ENCODE peak calls at places on chromosomes 6 and 20, in seven cellular contexts. X is HCT116, U is H9, P is pancreas, A is IMR-90, O is lung, Q is cardiac muscle cell. K is an unnamed sample. For H3K27me3 and H3K4me1, the result is how much of the 10 kb centered on the place peaks cover.

GRCh38 chr20:53677447-53678314 is 84.0 kb upstream of the ZNF217 start:
- DNase-seq in X (no peak), U (peak), P (peak), A (peak), O (no peak), Q (peak), K (no peak)

GRCh38 chr20:32470025-32470861 is 112.1 kb downstream of the ASXL1 start:
- DNase-seq in X (peak), U (peak), P (peak), A (peak), O (peak), Q (peak), K (no peak)

GRCh38 chr6:146915671-146916127 is 288.5 kb upstream of the STXBP5 start:
- DNase-seq in X (no peak), U (no peak), P (no peak), A (peak), O (no peak), Q (no peak), K (no peak)

GRCh38 chr20:57211406-57211805 is 55.0 kb downstream of the BMP7 start:
- DNase-seq in X (no peak), U (no peak), P (no peak), A (no peak), O (no peak), Q (no peak), K (no peak)

GRCh38 chr6:130622142-130622541 is 205.1 kb upstream of the SMLR1 start:
- DNase-seq in X (no peak), U (no peak), P (no peak), A (peak), O (no peak), Q (no peak), K (no peak)

GRCh38 chr20:44247676-44248419 is 740 bp downstream of the GDAP1L1 start:
- DNase-seq in X (no peak), U (peak), P (no peak), A (peak), O (no peak), Q (peak), K (no peak)

GRCh38 chr20:37270586-37271420 is 9.2 kb upstream of the GHRH start:
- DNase-seq in X (no peak), U (no peak), P (no peak), A (peak), O (no peak), Q (no peak), K (no peak)

GRCh38 chr6:143656026-143656425 is 21.7 kb upstream of the PHACTR2 start:
- DNase-seq in X (no peak), U (no peak), P (no peak), A (no peak), O (no peak), Q (no peak), K (no peak)

GRCh38 chr6:5379647-5380242 is 118.4 kb downstream of the FARS2 start:
- DNase-seq in X (peak), U (peak), P (no peak), A (peak), O (no peak), Q (peak), K (no peak)

GRCh38 chr6:75204222-75204958 is 1.5 kb downstream of the COL12A1 start:
- DNase-seq in X (peak), U (peak), P (peak), A (peak), O (peak), Q (peak), K (peak)

GRCh38 chr6:41430875-41431274 is 95.5 kb downstream of the NCR2 start:
- DNase-seq in X (peak), U (no peak), P (no peak), A (peak), O (no peak), Q (no peak), K (no peak)

GRCh38 chr6:89976141-89977020 is 82.1 kb downstream of the GJA10 start:
- DNase-seq in X (no peak), U (no peak), P (no peak), A (no peak), O (no peak), Q (no peak), K (no peak)

GRCh38 chr6:52416629-52417151 is 3.5 kb upstream of the EFHC1 start:
- DNase-seq in X (peak), U (no peak), P (no peak), A (peak), O (peak), Q (peak), K (peak)

GRCh38 chr6:145756170-145756662 is 20.9 kb upstream of the EPM2A start:
- DNase-seq in X (no peak), U (no peak), P (no peak), A (peak), O (peak), Q (no peak), K (peak)

GRCh38 chr20:8272758-8273157 is 140.7 kb downstream of the PLCB1 start:
- DNase-seq in X (no peak), U (no peak), P (no peak), A (no peak), O (no peak), Q (no peak), K (no peak)

GRCh38 chr6:131890091-131890490 is 61.1 kb downstream of the CCN2 start:
- DNase-seq in X (no peak), U (no peak), P (no peak), A (no peak), O (no peak), Q (no peak), K (no peak)

GRCh38 chr20:642398-643174 is 10.4 kb downstream of the SRXN1 start:
- DNase-seq in X (no peak), U (peak), P (no peak), A (no peak), O (no peak), Q (no peak), K (no peak)
- TF ChIP-seq CTCF in X (no peak), U (no peak), P (no peak), A (no peak), O (no peak), Q (no peak), K (no peak)

GRCh38 chr20:61898405-61898804 is 167.3 kb downstream of the TAF4 start:
- DNase-seq in X (no peak), U (no peak), P (no peak), A (no peak), O (no peak), Q (no peak), K (no peak)
- H3K27me3 ChIP-seq in X (under half), U (under half), P (under half), A (under half), O (under half), Q (under half), K (under half)

GRCh38 chr6:112207131-112207530 is 47.2 kb downstream of the LAMA4 start:
- DNase-seq in X (no peak), U (no peak), P (no peak), A (no peak), O (no peak), Q (no peak), K (no peak)
- H3K4me1 ChIP-seq in X (under half), U (under half), P (under half), A (under half), O (under half), Q (under half), K (under half)

DNA sequence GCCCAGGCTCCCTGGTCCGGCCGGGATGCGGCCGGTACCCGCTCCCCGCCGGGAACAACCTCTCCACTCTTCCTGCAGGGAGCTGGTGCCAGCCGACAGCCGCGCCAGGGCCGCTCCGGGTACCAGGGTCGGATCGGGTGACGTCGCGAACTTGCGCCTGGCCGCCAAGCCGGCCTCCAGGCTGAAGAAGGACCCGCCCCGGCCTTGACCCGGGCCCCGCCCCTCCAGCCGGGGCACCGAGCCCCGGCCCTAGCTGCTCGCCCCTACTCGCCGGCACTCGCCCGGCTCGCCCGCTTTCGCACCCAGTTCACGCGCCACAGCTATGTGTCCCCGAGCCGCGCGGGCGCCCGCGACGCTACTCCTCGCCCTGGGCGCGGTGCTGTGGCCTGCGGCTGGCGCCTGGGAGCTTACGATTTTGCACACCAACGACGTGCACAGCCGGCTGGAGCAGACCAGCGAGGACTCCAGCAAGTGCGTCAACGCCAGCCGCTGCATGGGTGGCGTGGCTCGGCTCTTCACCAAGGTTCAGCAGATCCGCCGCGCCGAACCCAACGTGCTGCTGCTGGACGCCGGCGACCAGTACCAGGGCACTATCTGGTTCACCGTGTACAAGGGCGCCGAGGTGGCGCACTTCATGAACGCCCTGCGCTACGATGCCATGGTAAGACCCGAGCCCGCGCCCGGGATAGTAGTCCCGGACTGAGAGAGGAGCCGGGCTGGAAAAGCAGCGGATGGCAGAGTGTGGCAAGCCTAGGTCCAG is at the start of gene NT5E:
- DNase-seq in X (no peak), U (peak), P (peak), A (peak), O (peak), Q (peak), K (peak)
- TF ChIP-seq CTCF in X (no peak), U (no peak), P (no peak), A (no peak), O (no peak), Q (no peak), K (no peak)

GRCh38 chr20:23569570-23569969 is 1.3 kb upstream of the CST9L start:
- DNase-seq in X (no peak), U (no peak), P (no peak), A (no peak), O (no peak), Q (no peak), K (no peak)

GRCh38 chr20:23570178-23570577 is 1.9 kb upstream of the CST9L start:
- DNase-seq in X (no peak), U (no peak), P (no peak), A (no peak), O (no peak), Q (no peak), K (no peak)

DNA sequence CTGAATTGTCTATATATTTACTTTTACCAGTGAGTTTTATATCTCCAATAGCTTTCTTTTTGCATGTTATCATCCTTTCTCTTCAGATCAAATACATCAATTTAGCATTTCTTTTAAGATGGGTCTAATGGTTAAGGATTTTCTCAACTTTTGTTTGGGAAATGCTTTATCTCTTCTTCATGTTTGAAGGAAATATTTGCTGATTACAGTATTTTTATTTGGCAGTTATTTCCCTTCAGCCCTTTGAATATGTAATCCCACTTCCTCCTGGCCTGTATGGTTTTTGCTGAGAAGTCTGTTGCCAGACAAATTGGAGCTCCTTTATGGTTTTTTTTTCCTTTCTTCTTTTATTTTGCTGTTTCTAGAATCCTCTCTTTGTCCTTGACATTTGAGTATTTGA is 6.7 kb upstream of the CST9L start:
- DNase-seq in X (no peak), U (no peak), P (no peak), A (no peak), O (no peak), Q (no peak), K (no peak)
- H3K27me3 ChIP-seq in X (under half), U (under half), P (under half), A (under half), O (under half), Q (under half), K (under half)

GRCh38 chr6:159961523-159961922 is 7.4 kb upstream of the IGF2R start:
- DNase-seq in X (peak), U (no peak), P (no peak), A (peak), O (no peak), Q (no peak), K (no peak)

GRCh38 chr6:159959165-159959975 is 9.5 kb upstream of the IGF2R start:
- DNase-seq in X (no peak), U (no peak), P (no peak), A (no peak), O (no peak), Q (no peak), K (no peak)

GRCh38 chr6:159960485-159960884 is 8.4 kb upstream of the IGF2R start:
- DNase-seq in X (no peak), U (no peak), P (no peak), A (no peak), O (no peak), Q (no peak), K (no peak)

GRCh38 chr6:159955945-159956361 is 12.9 kb upstream of the IGF2R start:
- DNase-seq in X (no peak), U (no peak), P (no peak), A (no peak), O (no peak), Q (no peak), K (no peak)

DNA sequence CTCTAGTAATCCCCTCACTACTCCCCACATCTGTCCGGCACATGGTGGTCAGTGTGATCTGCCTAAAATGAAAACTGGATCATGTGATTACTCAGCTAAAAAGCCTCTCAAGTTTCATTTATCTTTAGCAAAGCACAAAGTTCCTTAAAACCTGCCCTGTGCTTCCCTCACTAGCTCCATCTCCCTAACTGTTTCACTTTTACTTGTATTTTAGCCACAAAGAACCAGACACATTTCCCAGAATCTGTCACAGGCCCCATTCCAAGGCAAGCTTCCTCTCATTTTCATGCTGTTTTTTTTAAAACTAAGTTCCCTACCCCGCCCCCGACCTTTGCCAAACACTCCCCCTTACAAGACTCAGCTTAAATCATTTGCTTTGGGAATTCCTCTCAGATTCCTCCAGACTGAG is 8.9 kb upstream of the IGF2R start:
- DNase-seq in X (no peak), U (no peak), P (no peak), A (peak), O (no peak), Q (no peak), K (no peak)
- H3K4me1 ChIP-seq in X (under half), U (under half), P (under half), A (under half), O (under half), Q (under half), K (under half)

DNA sequence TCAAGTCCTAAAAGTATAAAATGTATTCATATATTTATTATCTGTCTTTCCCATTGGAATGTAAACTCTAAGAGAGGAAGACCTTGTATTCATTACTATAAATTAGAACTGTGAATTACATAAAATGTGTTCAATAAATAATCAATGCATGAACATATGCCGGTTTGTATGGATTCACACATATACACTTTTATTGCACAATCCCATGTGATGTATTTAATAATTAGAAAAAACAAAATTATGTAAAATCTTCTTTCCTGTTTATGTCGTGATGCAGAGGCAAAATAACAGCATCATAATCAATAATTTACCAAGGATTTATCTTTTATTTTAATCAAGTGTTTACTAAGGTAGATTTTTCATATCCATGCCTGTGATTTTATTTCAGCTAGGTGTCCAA is 240.5 kb downstream of the KHDRBS2 start:
- DNase-seq in X (no peak), U (no peak), P (no peak), A (no peak), O (no peak), Q (no peak), K (no peak)
- TF ChIP-seq CTCF in X (no peak), U (no peak), P (no peak), A (no peak), O (no peak), Q (no peak), K (no peak)

GRCh38 chr6:74054190-74054589 is 358.2 kb downstream of the CD109 start:
- DNase-seq in X (no peak), U (no peak), P (no peak), A (peak), O (no peak), Q (no peak), K (no peak)
- H3K27me3 ChIP-seq in X (under half), U (under half), P (under half), A (under half), O (under half), Q (under half), K (under half)

GRCh38 chr20:25540273-25540672 is 45.1 kb downstream of the NINL start:
- DNase-seq in X (peak), U (peak), P (no peak), A (no peak), O (no peak), Q (peak), K (no peak)
- H3K4me1 ChIP-seq in X (under half), U (under half), P (under half), A (under half), O (under half), Q (under half), K (under half)

K was measured in prostate gland.